ENCODE peak calls at places on chromosomes 16 and 17, in ten cellular contexts. A is GM20000; L is GM23338; E is A172; P is fibroblast of the aortic adventitia; D is activated CD8-positive, alpha-beta T cell treated with anti-CD3 and anti-CD28 coated beads, Interleukin-2, amount 10 ng/mL, durations not matched to agents 7 days and 5 days; J is PC-3; Y is B cell; Q is AG04450; C is iris pigment epithelial cell. F is an unnamed sample.
A peak's percentile ranks its signal among the peaks of the same experiment; 100 is the strongest.

GRCh38 chr16:60914334-60914733 is 1121.9 kb downstream of the CDH8 start:
- DNase-seq in A (no peak), L (no peak), E (no peak), P (no peak), D (no peak), J (no peak), Y (no peak), Q (no peak), C (no peak), F (no peak)

GRCh38 chr16:56918467-56919012 is 13.4 kb upstream of the HERPUD1 start:
- DNase-seq in A (no peak), L (no peak), E (no peak), P (no peak), D (no peak), J (no peak), Y (no peak), Q (no peak), C (peak; percentile 25), F (no peak)

GRCh38 chr17:43998552-43998951 is 5.9 kb upstream of the NAGS start:
- DNase-seq in A (no peak), L (no peak), E (peak; percentile 54), P (peak; percentile 65), D (no peak), J (peak; percentile 39), Y (no peak), Q (no peak), C (peak; percentile 72), F (no peak)

GRCh38 chr17:80970044-80970761 is 21.4 kb upstream of the CHMP6 start:
- DNase-seq in A (peak; percentile 87), L (no peak), E (peak; percentile 22), P (no peak), D (peak; percentile 74), J (peak; percentile 57), Y (peak; percentile 91), Q (no peak), C (no peak), F (peak; percentile 72)

GRCh38 chr17:5552841-5553240 is 31.5 kb downstream of the NLRP1 start:
- DNase-seq in A (no peak), L (no peak), E (no peak), P (no peak), D (peak; percentile 1), J (no peak), Y (no peak), Q (no peak), C (no peak), F (no peak)

GRCh38 chr17:688100-688989 is 26.3 kb downstream of the VPS53 start:
- DNase-seq in A (no peak), L (peak; percentile 67), E (peak; percentile 46), P (peak; percentile 58), D (no peak), J (no peak), Y (no peak), Q (no peak), C (peak; percentile 74), F (peak; percentile 36)

GRCh38 chr17:69434164-69434579 is 19.7 kb downstream of the MAP2K6 start:
- DNase-seq in A (no peak), L (no peak), E (no peak), P (no peak), D (no peak), J (peak; percentile 74), Y (no peak), Q (no peak), C (peak; percentile 74), F (no peak)

GRCh38 chr16:56953006-56953405 is 8.7 kb upstream of the CETP start:
- DNase-seq in A (no peak), L (no peak), E (no peak), P (no peak), D (no peak), J (no peak), Y (no peak), Q (no peak), C (no peak), F (no peak)

GRCh38 chr16:20867585-20867984 is 32.6 kb downstream of the DCUN1D3 start:
- DNase-seq in A (no peak), L (no peak), E (no peak), P (peak; percentile 71), D (no peak), J (no peak), Y (no peak), Q (no peak), C (peak; percentile 65), F (no peak)

GRCh38 chr17:64202683-64203430 is 60.2 kb downstream of the TEX2 start:
- DNase-seq in A (no peak), L (no peak), E (peak; percentile 92), P (peak; percentile 62), D (no peak), J (peak; percentile 86), Y (no peak), Q (no peak), C (peak; percentile 82), F (no peak)

GRCh38 chr17:16917995-16918394 is 53.9 kb downstream of the TNFRSF13B start:
- DNase-seq in A (no peak), L (no peak), E (no peak), P (no peak), D (no peak), J (no peak), Y (no peak), Q (no peak), C (no peak), F (no peak)

GRCh38 chr16:70592106-70592571 is 54.2 kb upstream of the IL34 start:
- DNase-seq in A (no peak), L (no peak), E (no peak), P (peak; percentile 69), D (no peak), J (no peak), Y (no peak), Q (no peak), C (no peak), F (no peak)

GRCh38 chr17:76139801-76140660 is 1.0 kb downstream of the FOXJ1 start:
- DNase-seq in A (peak; percentile 86), L (peak; percentile 51), E (no peak), P (no peak), D (peak; percentile 70), J (no peak), Y (peak; percentile 83), Q (no peak), C (no peak), F (peak; percentile 62)

GRCh38 chr16:10314811-10315210 is 71.0 kb upstream of the ATF7IP2 start:
- DNase-seq in A (peak; percentile 32), L (no peak), E (peak; percentile 37), P (peak; percentile 8), D (no peak), J (peak; percentile 36), Y (no peak), Q (no peak), C (peak; percentile 31), F (no peak)

GRCh38 chr17:40450175-40450574 is 6.9 kb downstream of the IGFBP4 start:
- DNase-seq in A (peak; percentile 73), L (peak; percentile 85), E (no peak), P (peak; percentile 55), D (peak; percentile 58), J (peak; percentile 52), Y (no peak), Q (no peak), C (no peak), F (peak; percentile 62)

GRCh38 chr16:11402745-11403533 is 57.7 kb downstream of the RMI2 start:
- DNase-seq in A (no peak), L (no peak), E (no peak), P (no peak), D (no peak), J (no peak), Y (no peak), Q (no peak), C (no peak), F (no peak)

GRCh38 chr17:8126306-8127066 is 2.6 kb upstream of the HES7 start:
- DNase-seq in A (peak; percentile 80), L (peak; percentile 69), E (peak; percentile 23), P (peak; percentile 38), D (peak; percentile 62), J (peak; percentile 37), Y (peak; percentile 81), Q (no peak), C (peak; percentile 64), F (peak; percentile 65)

GRCh38 chr16:81417210-81417609 is 27.4 kb upstream of the CMIP start:
- DNase-seq in A (no peak), L (no peak), E (no peak), P (no peak), D (no peak), J (no peak), Y (no peak), Q (no peak), C (no peak), F (no peak)

GRCh38 chr17:31296156-31296555 is 883 bp downstream of the OMG start:
- DNase-seq in A (no peak), L (no peak), E (no peak), P (no peak), D (no peak), J (no peak), Y (no peak), Q (no peak), C (no peak), F (no peak)

GRCh38 chr16:53925011-53925410 is 221.1 kb downstream of the FTO start:
- DNase-seq in A (no peak), L (no peak), E (no peak), P (no peak), D (no peak), J (no peak), Y (no peak), Q (no peak), C (no peak), F (no peak)

GRCh38 chr16:21650517-21650916 is 1.9 kb downstream of the IGSF6 start:
- DNase-seq in A (no peak), L (no peak), E (no peak), P (no peak), D (no peak), J (no peak), Y (no peak), Q (no peak), C (peak; percentile 38), F (no peak)

GRCh38 chr17:44786551-44787081 is 27.8 kb downstream of the ADAM11 start:
- DNase-seq in A (no peak), L (no peak), E (no peak), P (no peak), D (no peak), J (no peak), Y (no peak), Q (no peak), C (no peak), F (no peak)

GRCh38 chr17:38579934-38580333 is 25.8 kb downstream of the SRCIN1 start:
- DNase-seq in A (no peak), L (peak; percentile 89), E (peak; percentile 56), P (peak; percentile 9), D (no peak), J (peak; percentile 37), Y (no peak), Q (no peak), C (peak; percentile 39), F (peak; percentile 35)

GRCh38 chr17:44598932-44599297 is 41.6 kb downstream of the FZD2 start:
- DNase-seq in A (no peak), L (no peak), E (no peak), P (no peak), D (no peak), J (no peak), Y (no peak), Q (no peak), C (no peak), F (no peak)

GRCh38 chr17:16464001-16464640 is 27.9 kb downstream of the LRRC75A start:
- DNase-seq in A (no peak), L (no peak), E (no peak), P (no peak), D (no peak), J (no peak), Y (no peak), Q (no peak), C (no peak), F (no peak)

GRCh38 chr16:16867994-16868393 is 489.1 kb downstream of the NPIPA7 start:
- DNase-seq in A (no peak), L (peak; percentile 87), E (no peak), P (no peak), D (no peak), J (no peak), Y (no peak), Q (no peak), C (no peak), F (no peak)

GRCh38 chr17:76121932-76122383 is 18.4 kb upstream of the EXOC7 start:
- DNase-seq in A (peak; percentile 73), L (peak; percentile 72), E (no peak), P (no peak), D (no peak), J (no peak), Y (peak; percentile 73), Q (no peak), C (peak; percentile 13), F (no peak)

GRCh38 chr16:149024-149675 is 3.3 kb upstream of the HBZ start:
- DNase-seq in A (no peak), L (no peak), E (peak; percentile 41), P (peak; percentile 27), D (no peak), J (no peak), Y (no peak), Q (peak; percentile 11), C (peak; percentile 22), F (no peak)

F was measured in activated naive CD4-positive, alpha-beta T cell treated with anti-CD3 and anti-CD28 coated beads, Interleukin-2, amount 10 ng/mL, durations not matched to agents 7 days and 5 days.